ENCODE peak calls at places on chromosomes 2 and 18, in seven cellular contexts. X, C, Z, J, V, M and A are unnamed samples. For H3K36me3, the result is how much of the 10 kb centered on the place peaks cover.

GRCh38 chr18:56257215-56257614 is 381.2 kb downstream of the TXNL1 start:
- DNase-seq in J (no peak), C (no peak), M (no peak), X (no peak), Z (no peak), V (peak), A (peak)

GRCh38 chr2:179454443-179455218 is 190.0 kb upstream of the SESTD1 start:
- DNase-seq in J (no peak), V (peak), M (no peak), Z (no peak), C (no peak), X (no peak), A (peak)

GRCh38 chr2:24307961-24308360 is 52.4 kb downstream of the ITSN2 start:
- DNase-seq in J (no peak), Z (no peak), C (no peak), X (no peak), V (no peak), M (no peak), A (peak)

GRCh38 chr2:235658371-235659174 is 164.7 kb downstream of the AGAP1 start:
- DNase-seq in V (no peak), X (no peak), J (peak), C (no peak), M (no peak), Z (peak), A (no peak)

GRCh38 chr18:43113220-43113895 is 2.1 kb downstream of the RIT2 start:
- DNase-seq in J (no peak), C (no peak), X (no peak), M (no peak), Z (no peak), V (no peak), A (no peak)

GRCh38 chr2:232891621-232892071 is 21.6 kb downstream of the SNORC start:
- DNase-seq in Z (no peak), V (peak), J (peak), C (no peak), M (no peak), X (no peak), A (peak)

GRCh38 chr2:201532686-201533304 is 81.3 kb downstream of the STRADB start:
- DNase-seq in C (peak), M (no peak), J (no peak), Z (no peak), V (peak), X (no peak), A (peak)

GRCh38 chr2:147623328-147623727 is 221.5 kb upstream of the ACVR2A start:
- DNase-seq in X (peak), Z (no peak), J (no peak), V (peak), M (no peak), C (no peak), A (no peak)

GRCh38 chr2:66982766-66983165 is 414.4 kb upstream of the ETAA1 start:
- DNase-seq in M (no peak), C (no peak), Z (no peak), J (no peak), V (peak), X (no peak), A (no peak)

GRCh38 chr2:10305715-10306114 is 3.0 kb downstream of the HPCAL1 start:
- DNase-seq in C (no peak), M (peak), J (peak), V (no peak), Z (no peak), X (peak), A (peak)

GRCh38 chr2:234426616-234427015 is 70.3 kb downstream of the ARL4C start:
- DNase-seq in Z (no peak), C (no peak), M (no peak), J (no peak), X (no peak), V (no peak), A (no peak)

GRCh38 chr2:43778233-43778632 is 4.4 kb downstream of the DYNC2LI1 start:
- DNase-seq in C (no peak), X (no peak), M (no peak), V (no peak), Z (no peak), J (no peak), A (no peak)

GRCh38 chr18:2978626-2979025 is 34.3 kb downstream of the LPIN2 start:
- DNase-seq in M (no peak), J (no peak), V (peak), X (no peak), Z (no peak), C (no peak), A (peak)

GRCh38 chr2:232113821-232114220 is 152.3 kb downstream of the DIS3L2 start:
- DNase-seq in V (peak), J (no peak), Z (no peak), M (no peak), C (no peak), X (no peak), A (no peak)

GRCh38 chr2:73823916-73824523 is 4.7 kb upstream of the STAMBP start:
- DNase-seq in X (peak), Z (no peak), C (peak), J (no peak), V (peak), M (peak), A (peak)

GRCh38 chr18:22694954-22695353 is 238.2 kb upstream of the RBBP8 start:
- DNase-seq in Z (no peak), X (no peak), M (no peak), V (peak), C (peak), J (peak), A (peak)

GRCh38 chr2:164810843-164811242 is 30.8 kb downstream of the COBLL1 start:
- DNase-seq in M (no peak), J (no peak), X (no peak), V (no peak), Z (no peak), C (no peak), A (peak)

GRCh38 chr2:64652231-64653173 is 1.2 kb downstream of the SERTAD2 start:
- DNase-seq in M (peak), Z (peak), C (no peak), J (peak), V (peak), X (no peak), A (peak)

GRCh38 chr2:237841051-237841450 is 18.4 kb upstream of the RAMP1 start:
- DNase-seq in J (no peak), Z (no peak), C (no peak), X (no peak), M (no peak), V (no peak), A (no peak)

GRCh38 chr18:21599585-21600525 is 649 bp downstream of the ESCO1 start:
- DNase-seq in M (peak), X (no peak), C (no peak), Z (peak), J (peak), V (peak), A (peak)

GRCh38 chr2:56088411-56088810 is 95.4 kb upstream of the CCDC85A start:
- DNase-seq in M (no peak), V (peak), J (no peak), X (no peak), Z (no peak), C (no peak), A (peak)

GRCh38 chr18:77077836-77078456 is 54.6 kb downstream of the MBP start:
- DNase-seq in J (no peak), C (no peak), Z (no peak), V (peak), X (no peak), M (no peak), A (no peak)

GRCh38 chr2:101698419-101699190 is 1.1 kb downstream of the MAP4K4 start:
- DNase-seq in X (peak), V (peak), M (peak), J (no peak), C (peak), Z (no peak), A (peak)

GRCh38 chr2:5897249-5897648 is 205.1 kb downstream of the SOX11 start:
- DNase-seq in X (no peak), V (no peak), Z (no peak), J (no peak), C (no peak), M (no peak), A (no peak)
- H3K36me3 ChIP-seq in X (under half), V (under half), Z (under half), J (under half), C (under half), M (under half), A (under half)

GRCh38 chr2:215403441-215404356 is 32.2 kb downstream of the FN1 start:
- DNase-seq in C (no peak), J (no peak), Z (no peak), M (no peak), X (no peak), V (peak), A (no peak)
- H3K36me3 ChIP-seq in C (under half), J (half or more), Z (half or more), M (under half), X (under half), V (under half), A (half or more)

DNA sequence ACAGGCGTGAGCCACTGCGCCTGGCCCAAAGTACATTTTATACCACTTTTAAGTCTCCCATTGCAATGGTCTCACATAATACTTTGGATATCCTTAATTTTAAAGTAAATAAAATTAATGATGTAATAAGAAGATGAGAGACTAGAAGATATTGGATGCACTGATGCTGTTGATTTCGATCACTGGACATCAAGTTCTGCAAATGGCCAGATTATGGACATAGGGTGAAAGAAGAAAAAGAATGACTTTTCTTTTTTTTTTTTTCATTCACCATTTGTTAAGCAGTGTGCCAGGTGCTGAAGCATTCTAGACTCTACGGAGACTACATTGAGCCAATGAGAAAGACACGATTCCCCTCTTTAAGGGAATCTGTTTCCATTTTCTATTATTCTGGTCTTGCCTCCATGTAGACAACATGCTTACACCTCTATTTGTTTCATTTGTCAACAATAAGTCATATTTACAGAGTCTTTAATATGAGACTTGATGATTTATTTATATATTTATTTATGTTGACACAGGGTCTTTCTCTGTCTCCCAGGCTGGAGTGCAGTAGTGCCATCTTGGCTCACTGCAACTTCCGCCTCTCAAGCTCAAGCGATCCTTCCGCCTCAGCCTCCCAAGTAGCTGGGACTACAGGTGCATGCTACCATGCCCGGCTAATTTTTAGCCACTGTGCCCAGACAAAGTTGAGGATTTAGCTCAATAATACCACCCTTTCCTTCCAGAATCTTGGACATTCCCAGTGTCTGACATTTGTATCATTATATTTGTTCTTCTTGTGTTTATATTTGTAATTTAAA is 23.7 kb downstream of the FN1 start:
- DNase-seq in C (no peak), X (no peak), J (no peak), M (no peak), Z (no peak), V (no peak), A (no peak)
- H3K36me3 ChIP-seq in C (under half), X (under half), J (half or more), M (under half), Z (half or more), V (under half), A (half or more)

GRCh38 chr2:224837066-224837465 is 120.9 kb upstream of the CCDC195 start:
- DNase-seq in V (peak), C (no peak), X (no peak), Z (no peak), J (no peak), M (no peak), A (no peak)

GRCh38 chr2:224837558-224837957 is 121.4 kb upstream of the CCDC195 start:
- DNase-seq in C (no peak), X (no peak), J (no peak), Z (no peak), V (peak), M (no peak), A (peak)

GRCh38 chr2:224833986-224834385 is 117.8 kb upstream of the CCDC195 start:
- DNase-seq in V (no peak), Z (no peak), X (no peak), M (no peak), C (no peak), J (no peak), A (no peak)

GRCh38 chr2:224836263-224836662 is 120.1 kb upstream of the CCDC195 start:
- DNase-seq in X (no peak), J (no peak), C (no peak), V (no peak), M (no peak), Z (no peak), A (peak)

DNA sequence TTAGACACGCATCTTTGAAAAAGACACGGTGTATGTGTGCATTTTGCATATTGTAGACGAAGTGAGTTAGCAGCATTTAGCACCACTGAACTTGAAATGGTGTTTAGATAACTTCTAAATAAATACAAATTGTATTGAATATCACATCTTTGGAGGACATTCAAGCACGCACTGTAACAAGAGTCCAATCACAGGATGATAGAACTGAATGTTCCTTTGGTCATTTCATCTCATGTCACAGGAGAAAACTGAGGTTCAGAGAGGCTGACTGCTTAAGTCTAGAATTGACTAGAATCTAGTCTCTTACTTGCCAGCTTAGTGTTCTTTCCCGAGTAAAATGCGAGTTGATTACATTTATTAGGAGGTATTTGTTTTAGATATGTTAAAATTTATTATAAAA is 119.2 kb upstream of the CCDC195 start:
- DNase-seq in Z (no peak), J (no peak), C (no peak), M (no peak), X (no peak), V (no peak), A (no peak)
- H3K36me3 ChIP-seq in Z (half or more), J (under half), C (under half), M (under half), X (half or more), V (under half), A (under half)

GRCh38 chr2:69521747-69522146 is 84.5 kb upstream of the NFU1 start:
- DNase-seq in Z (no peak), M (no peak), X (no peak), V (no peak), C (no peak), J (no peak), A (no peak)

GRCh38 chr2:69514406-69514805 is 77.2 kb upstream of the NFU1 start:
- DNase-seq in M (no peak), X (no peak), Z (no peak), C (no peak), V (peak), J (peak), A (peak)

GRCh38 chr2:69514836-69515235 is 77.6 kb upstream of the NFU1 start:
- DNase-seq in M (no peak), Z (no peak), C (no peak), J (no peak), V (no peak), X (no peak), A (no peak)

GRCh38 chr2:69517410-69517809 is 80.2 kb upstream of the NFU1 start:
- DNase-seq in M (no peak), J (no peak), Z (no peak), X (no peak), C (no peak), V (no peak), A (no peak)

GRCh38 chr2:69518836-69519235 is 81.6 kb upstream of the NFU1 start:
- DNase-seq in M (no peak), C (no peak), X (no peak), V (no peak), J (peak), Z (no peak), A (no peak)
- H3K36me3 ChIP-seq in M (half or more), C (under half), X (half or more), V (under half), J (half or more), Z (half or more), A (half or more)

GRCh38 chr2:241330616-241330981 is 14.9 kb downstream of the SEPTIN2 start:
- DNase-seq in Z (no peak), J (no peak), V (no peak), X (no peak), C (no peak), M (no peak), A (no peak)
- H3K36me3 ChIP-seq in Z (half or more), J (half or more), V (under half), X (under half), C (half or more), M (under half), A (half or more)